ENCODE peak calls at places on chromosomes 16 and 17, in four cellular contexts. I is HepG2, Y is K562, R is GM12878. B is an unnamed sample.

GRCh38 chr17:18974407-18975149 is 22.6 kb downstream of the SLC5A10 start:
- DNase-seq in I (no peak), Y (no peak), R (no peak), B (no peak)

GRCh38 chr16:64738321-64738960 is 383.4 kb downstream of the CDH11 start:
- DNase-seq in I (no peak), Y (no peak), R (no peak), B (no peak)

GRCh38 chr16:24635900-24636610 is 93.4 kb upstream of the TNRC6A start:
- DNase-seq in I (no peak), Y (no peak), R (no peak), B (no peak)

GRCh38 chr16:58467915-58468314 is 32.0 kb upstream of the NDRG4 start:
- DNase-seq in I (no peak), Y (no peak), R (no peak), B (no peak)

GRCh38 chr16:13793788-13794461 is 126.0 kb upstream of the ERCC4 start:
- DNase-seq in I (no peak), Y (no peak), R (no peak), B (no peak)

GRCh38 chr16:19505600-19506303 is 16.1 kb downstream of the GDE1 start:
- DNase-seq in I (no peak), Y (no peak), R (no peak), B (no peak)

GRCh38 chr17:57603978-57604377 is 141.1 kb downstream of the CCDC182 start:
- DNase-seq in I (no peak), Y (no peak), R (peak; percentile 79), B (no peak)

GRCh38 chr16:1259760-1260068 is 3.8 kb downstream of the TPSD1 start:
- DNase-seq in I (no peak), Y (no peak), R (no peak), B (no peak)

GRCh38 chr17:76014925-76015261 is 12.2 kb downstream of the EVPL start:
- DNase-seq in I (no peak), Y (no peak), R (no peak), B (no peak)

GRCh38 chr16:87930456-87930855 is 5.9 kb downstream of the CA5A start:
- DNase-seq in I (peak; percentile 23), Y (peak; percentile 60), R (no peak), B (peak; percentile 57)

GRCh38 chr16:28179354-28179753 is 32.4 kb downstream of the XPO6 start:
- DNase-seq in I (no peak), Y (no peak), R (no peak), B (no peak)

GRCh38 chr16:78127130-78127529 is 27.7 kb downstream of the WWOX start:
- DNase-seq in I (no peak), Y (no peak), R (no peak), B (no peak)

GRCh38 chr17:77383613-77384608 is 243.1 kb downstream of the SEC14L1 start:
- DNase-seq in I (no peak), Y (no peak), R (no peak), B (no peak)

GRCh38 chr17:58538801-58539410 is 24.5 kb upstream of the MTMR4 start:
- DNase-seq in I (no peak), Y (no peak), R (no peak), B (no peak)

GRCh38 chr17:49280061-49280460 is 49.5 kb upstream of the PHOSPHO1 start:
- DNase-seq in I (no peak), Y (no peak), R (no peak), B (no peak)

GRCh38 chr16:51157698-51158097 is 6.6 kb upstream of the SALL1 start:
- DNase-seq in I (no peak), Y (no peak), R (no peak), B (no peak)

GRCh38 chr17:16283705-16284104 is 66.7 kb downstream of the PIGL start:
- DNase-seq in I (no peak), Y (no peak), R (no peak), B (no peak)

GRCh38 chr16:83698964-83699363 is 108.8 kb upstream of the HSBP1 start:
- DNase-seq in I (no peak), Y (no peak), R (no peak), B (no peak)

GRCh38 chr17:28747046-28747691 is 3.4 kb downstream of the TRAF4 start:
- DNase-seq in I (no peak), Y (no peak), R (no peak), B (no peak)

GRCh38 chr17:81713556-81714411 is 1.7 kb downstream of the SLC25A10 start:
- DNase-seq in I (peak; percentile 74), Y (peak; percentile 65), R (no peak), B (no peak)

GRCh38 chr16:23334421-23334853 is 32.3 kb downstream of the SCNN1B start:
- DNase-seq in I (no peak), Y (no peak), R (peak; percentile 93), B (no peak)

GRCh38 chr17:7466644-7467341 is 12.6 kb downstream of the ZBTB4 start:
- DNase-seq in I (no peak), Y (peak; percentile 41), R (no peak), B (no peak)

GRCh38 chr16:2595376-2596200 is 57.8 kb downstream of the PDPK1 start:
- DNase-seq in I (no peak), Y (no peak), R (no peak), B (no peak)

GRCh38 chr17:50681260-50682200 is 26.2 kb downstream of the ANKRD40 start:
- DNase-seq in I (peak; percentile 69), Y (peak; percentile 77), R (no peak), B (no peak)

GRCh38 chr16:83994087-83994486 is 26.0 kb downstream of the NECAB2 start:
- DNase-seq in I (peak; percentile 75), Y (no peak), R (no peak), B (no peak)

GRCh38 chr16:85641776-85642176 is 28.7 kb downstream of the GSE1 start:
- DNase-seq in I (no peak), Y (no peak), R (no peak), B (no peak)

GRCh38 chr16:19882186-19882585 is 2.5 kb downstream of the GPRC5B start:
- DNase-seq in I (no peak), Y (no peak), R (no peak), B (peak; percentile 48)

GRCh38 chr16:1003551-1004347 is 22.2 kb downstream of the SOX8 start:
- DNase-seq in I (no peak), Y (no peak), R (no peak), B (no peak)

GRCh38 chr17:54967621-54968258 is 714 bp downstream of the COX11 start:
- DNase-seq in I (peak; percentile 83), Y (peak; percentile 61), R (no peak), B (no peak)

GRCh38 chr16:67514382-67514828 is 14.2 kb upstream of the RIPOR1 start:
- DNase-seq in I (peak; percentile 87), Y (peak; percentile 68), R (peak; percentile 90), B (peak; percentile 71)

GRCh38 chr16:81567987-81568748 is 123.6 kb downstream of the CMIP start:
- DNase-seq in I (peak; percentile 74), Y (no peak), R (no peak), B (no peak)

GRCh38 chr17:79549111-79549915 is 61.5 kb downstream of the RBFOX3 start:
- DNase-seq in I (no peak), Y (no peak), R (no peak), B (peak; percentile 55)

GRCh38 chr16:11367483-11367906 is 22.2 kb downstream of the RMI2 start:
- DNase-seq in I (no peak), Y (peak; percentile 9), R (no peak), B (no peak)
- TF ChIP-seq ETV6 in I (no peak), Y (no peak), R (no peak), B (no peak)

GRCh38 chr17:4108397-4108796 is 34.4 kb downstream of the ZZEF1 start:
- DNase-seq in I (no peak), Y (no peak), R (no peak), B (no peak)

GRCh38 chr17:4101799-4102405 is 40.9 kb downstream of the ZZEF1 start:
- DNase-seq in I (no peak), Y (no peak), R (no peak), B (no peak)

GRCh38 chr17:4101127-4101798 is 41.6 kb downstream of the ZZEF1 start:
- DNase-seq in I (no peak), Y (peak; percentile 45), R (peak; percentile 20), B (no peak)

GRCh38 chr17:4104506-4104905 is 38.3 kb downstream of the ZZEF1 start:
- DNase-seq in I (no peak), Y (no peak), R (no peak), B (no peak)

DNA sequence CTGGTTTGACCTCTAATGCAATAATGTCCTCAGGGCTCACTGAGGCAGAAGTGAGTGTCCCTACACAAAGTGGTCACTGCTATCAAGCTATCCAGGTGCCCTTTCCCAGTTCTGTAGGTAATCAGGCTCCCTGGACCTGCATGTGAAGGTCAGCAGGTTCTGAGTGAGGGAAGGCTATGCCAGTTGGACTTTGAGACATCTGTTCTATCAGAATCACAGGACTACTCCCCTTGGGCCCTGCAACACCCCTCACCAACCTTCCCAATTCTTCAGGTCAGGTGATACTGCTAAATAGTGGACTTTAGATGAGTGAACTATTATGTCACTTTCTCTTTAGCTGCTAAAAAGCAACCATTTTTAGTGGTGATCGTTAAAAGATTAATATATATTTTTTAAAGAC is 37.6 kb downstream of the ZZEF1 start:
- DNase-seq in I (no peak), Y (no peak), R (no peak), B (no peak)
- TF ChIP-seq ETV6 in I (no peak), Y (no peak), R (no peak), B (no peak)

GRCh38 chr16:12437761-12438440 is 365.8 kb downstream of the CPPED1 start:
- DNase-seq in I (no peak), Y (no peak), R (no peak), B (no peak)

GRCh38 chr16:12436201-12436657 is 367.5 kb downstream of the CPPED1 start:
- DNase-seq in I (no peak), Y (no peak), R (no peak), B (peak; percentile 54)

GRCh38 chr16:12435730-12436129 is 368.0 kb downstream of the CPPED1 start:
- DNase-seq in I (no peak), Y (no peak), R (no peak), B (no peak)

GRCh38 chr16:12440233-12440530 is 363.5 kb downstream of the CPPED1 start:
- DNase-seq in I (no peak), Y (no peak), R (no peak), B (no peak)

GRCh38 chr16:12439443-12440232 is 364.0 kb downstream of the CPPED1 start:
- DNase-seq in I (no peak), Y (no peak), R (no peak), B (no peak)
- TF ChIP-seq ETV6 in I (no peak), Y (no peak), R (no peak), B (no peak)

DNA sequence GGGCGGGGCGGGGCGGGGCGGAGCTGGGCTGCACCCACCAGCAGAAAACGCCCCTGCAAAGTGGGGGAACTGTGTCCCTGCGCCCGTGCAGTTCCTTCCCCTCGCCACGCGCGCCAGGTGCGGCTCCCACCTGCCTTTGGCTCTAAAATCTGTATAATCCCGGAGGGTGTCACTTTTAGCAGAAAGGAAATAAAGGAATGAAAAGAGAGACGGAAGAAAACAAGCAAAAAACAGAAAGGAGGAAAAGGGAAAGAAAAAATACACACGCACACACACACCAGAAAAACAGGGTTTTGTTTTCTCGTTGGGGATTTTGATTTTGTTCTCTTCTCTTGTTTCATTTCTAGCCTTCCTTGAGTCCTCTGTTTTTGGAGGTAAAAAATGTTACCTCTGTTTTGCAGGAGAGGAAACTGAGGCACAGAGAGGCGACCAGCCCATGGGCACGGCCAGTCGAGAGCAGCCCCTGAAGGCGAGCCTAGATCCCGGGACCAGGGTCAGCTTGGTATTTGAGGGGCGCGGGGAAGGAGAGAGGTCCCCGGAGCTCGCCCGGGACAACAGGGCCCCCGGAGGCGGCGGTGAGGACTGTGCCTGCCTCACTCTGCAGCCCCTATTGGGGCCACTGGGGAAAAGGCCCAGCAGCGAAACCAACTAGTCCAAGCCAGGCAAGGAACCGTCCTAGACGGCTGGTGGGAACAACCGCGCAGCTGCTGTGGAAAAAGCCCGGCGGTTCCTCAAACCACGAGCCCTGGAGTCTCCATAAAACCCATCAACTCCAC is 594 bp upstream of the CARHSP1 start:
- DNase-seq in I (peak; percentile 65), Y (peak; percentile 61), R (no peak), B (peak; percentile 68)
- TF ChIP-seq ETV6 in I (no peak), Y (no peak), R (no peak), B (no peak)

B was measured in WTC11.